ENCODE peak calls at places on chromosomes 4 and X, in five cellular contexts. M, D, T, O and B are unnamed samples.

GRCh38 chr4:168832746-168833575 is 177.1 kb downstream of the CBR4 start:
- DNase-seq in M (no peak), D (no peak), T (no peak), O (no peak), B (peak)

GRCh38 chr4:57119054-57119651 is 9.0 kb upstream of the IGFBP7 start:
- DNase-seq in M (no peak), D (no peak), T (no peak), O (peak), B (no peak)

GRCh38 chr4:169723207-169723606 is 34.5 kb downstream of the HPF1 start:
- DNase-seq in M (no peak), D (no peak), T (no peak), O (no peak), B (no peak)

GRCh38 chr4:119498520-119498919 is 130.1 kb downstream of the PDE5A start:
- DNase-seq in M (no peak), D (no peak), T (no peak), O (no peak), B (peak)

GRCh38 chr4:143358923-143359694 is 22.4 kb downstream of the GAB1 start:
- DNase-seq in M (no peak), D (no peak), T (no peak), O (peak), B (no peak)

GRCh38 chr4:5979981-5980380 is 38.2 kb downstream of the C4orf50 start:
- DNase-seq in M (no peak), D (no peak), T (no peak), O (no peak), B (no peak)

GRCh38 chrX:19904778-19905367 is 17.5 kb upstream of the SH3KBP1 start:
- DNase-seq in M (no peak), D (no peak), T (no peak), O (peak), B (no peak)

GRCh38 chrX:17859609-17860178 is 1.4 kb downstream of the RAI2 start:
- DNase-seq in M (no peak), D (no peak), T (no peak), O (no peak), B (no peak)

GRCh38 chr4:126375462-126376054 is 1060.8 kb downstream of the FAT4 start:
- DNase-seq in M (no peak), D (no peak), T (no peak), O (no peak), B (no peak)

GRCh38 chr4:7240341-7240740 is 48.0 kb downstream of the SORCS2 start:
- DNase-seq in M (no peak), D (no peak), T (no peak), O (no peak), B (no peak)

GRCh38 chrX:46704767-46705386 is 54.0 kb downstream of the SLC9A7 start:
- DNase-seq in M (no peak), D (no peak), T (no peak), O (no peak), B (no peak)

GRCh38 chrX:24306430-24306829 is 7.4 kb downstream of the SUPT20HL2 start:
- DNase-seq in M (no peak), D (no peak), T (no peak), O (no peak), B (no peak)

GRCh38 chrX:47321386-47321785 is 49.0 kb upstream of the ZNF157 start:
- DNase-seq in M (no peak), D (no peak), T (no peak), O (no peak), B (peak)

GRCh38 chr4:143302526-143302925 is 34.1 kb upstream of the GAB1 start:
- DNase-seq in M (no peak), D (no peak), T (no peak), O (no peak), B (no peak)

GRCh38 chr4:186812592-186812991 is 88.9 kb upstream of the FAT1 start:
- DNase-seq in M (no peak), D (no peak), T (no peak), O (no peak), B (no peak)